ENCODE peak calls at places on chromosomes 12 and 14, in six cellular contexts. F, U, Z, Y, L and T are unnamed samples.

GRCh38 chr12:23230899-23231298 is 605.9 kb downstream of the ETNK1 start:
- DNase-seq in F (no peak), U (no peak), Z (no peak), Y (no peak), L (no peak), T (no peak)

GRCh38 chr12:89710873-89711179 is 2.2 kb upstream of the ATP2B1 start:
- DNase-seq in F (no peak), U (no peak), Z (no peak), Y (no peak), L (no peak), T (no peak)

GRCh38 chr14:106538193-106538592 is 1011.8 kb downstream of the TMEM121 start:
- DNase-seq in F (no peak), U (no peak), Z (no peak), Y (no peak), L (no peak), T (no peak)

GRCh38 chr12:105892362-105892910 is 246.3 kb downstream of the NUAK1 start:
- DNase-seq in F (no peak), U (no peak), Z (no peak), Y (no peak), L (no peak), T (no peak)

GRCh38 chr14:73995977-73996378 is 23.1 kb downstream of the ENTPD5 start:
- DNase-seq in F (no peak), U (no peak), Z (peak), Y (no peak), L (no peak), T (no peak)

GRCh38 chr14:104845834-104846441 is 19.1 kb upstream of the CEP170B start:
- DNase-seq in F (no peak), U (peak), Z (no peak), Y (no peak), L (no peak), T (no peak)

GRCh38 chr14:84969501-84969900 is 560.4 kb upstream of the FLRT2 start:
- DNase-seq in F (no peak), U (no peak), Z (no peak), Y (no peak), L (no peak), T (no peak)

GRCh38 chr14:102363182-102363952 is 626 bp downstream of the TECPR2 start:
- DNase-seq in F (no peak), U (peak), Z (peak), Y (peak), L (peak), T (no peak)

GRCh38 chr14:53619625-53620324 is 336.9 kb downstream of the BMP4 start:
- DNase-seq in F (no peak), U (peak), Z (no peak), Y (no peak), L (no peak), T (no peak)